ENCODE peak calls at places on chromosomes 12 and 14, in five cellular contexts. D is ovary, V is IMR-90, T is body of pancreas, U is endothelial cell of umbilical vein. X is an unnamed sample.
A peak's percentile ranks its signal among the peaks of the same experiment; 100 is the strongest.

GRCh38 chr14:104882325-104882973 is 17.4 kb downstream of the CEP170B start:
- DNase-seq in V (no peak), D (no peak), U (no peak), T (peak; percentile 48), X (no peak)

GRCh38 chr12:12883369-12884001 is 7.9 kb upstream of the GPRC5A start:
- DNase-seq in U (peak; percentile 87), T (no peak), D (no peak), V (peak; percentile 79), X (no peak)

GRCh38 chr12:20438307-20438779 is 70.0 kb downstream of the PDE3A start:
- DNase-seq in D (no peak), U (peak; percentile 83), V (peak; percentile 69), T (no peak), X (no peak)

GRCh38 chr12:31922341-31923062 is 36.7 kb upstream of the RESF1 start:
- DNase-seq in T (no peak), V (peak; percentile 3), U (peak; percentile 21), D (no peak), X (no peak)

GRCh38 chr14:95313707-95314106 is 6.0 kb downstream of the CLMN start:
- DNase-seq in D (peak; percentile 25), V (peak; percentile 34), T (peak; percentile 83), U (no peak), X (peak; percentile 69)

GRCh38 chr12:93758974-93759373 is 81.8 kb downstream of the CRADD start:
- DNase-seq in T (no peak), V (no peak), U (no peak), D (no peak), X (no peak)

GRCh38 chr12:40229690-40230651 is 5.2 kb downstream of the LRRK2 start:
- DNase-seq in D (no peak), U (no peak), T (no peak), V (no peak), X (no peak)

GRCh38 chr12:32107376-32108267 is 975 bp downstream of the BICD1 start:
- DNase-seq in U (peak; percentile 78), V (peak; percentile 80), T (no peak), D (peak; percentile 47), X (peak; percentile 25)

DNA sequence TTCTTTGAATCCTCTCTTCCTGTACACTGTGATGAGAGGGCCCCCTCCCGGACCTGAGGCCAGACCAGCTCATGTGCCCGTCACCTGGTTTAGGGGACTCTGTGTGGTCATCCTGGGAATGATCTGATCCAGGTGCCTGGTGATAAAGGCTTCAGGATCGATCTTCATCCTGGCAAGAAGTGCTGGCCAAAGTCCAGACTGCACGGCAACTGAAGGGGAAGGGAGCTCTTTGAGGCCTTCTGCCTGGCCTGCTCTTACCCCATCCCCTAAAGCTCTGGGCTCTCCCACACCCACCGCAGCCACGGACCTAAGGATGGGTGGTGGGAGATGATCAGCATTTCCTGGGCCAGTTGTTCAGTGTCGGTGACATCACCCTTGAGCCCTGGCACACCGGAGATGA is 31.8 kb downstream of the GCN1 start:
- DNase-seq in U (no peak), V (no peak), D (no peak), T (no peak), X (no peak)
- H3K36me3 ChIP-seq in U (peaks cover 18% of the 10 kb centered on the region), V (peaks cover 71% of the 10 kb centered on the region), D (no peaks in the 10 kb centered on the region), T (peaks cover 19% of the 10 kb centered on the region), X (no peaks in the 10 kb centered on the region)

DNA sequence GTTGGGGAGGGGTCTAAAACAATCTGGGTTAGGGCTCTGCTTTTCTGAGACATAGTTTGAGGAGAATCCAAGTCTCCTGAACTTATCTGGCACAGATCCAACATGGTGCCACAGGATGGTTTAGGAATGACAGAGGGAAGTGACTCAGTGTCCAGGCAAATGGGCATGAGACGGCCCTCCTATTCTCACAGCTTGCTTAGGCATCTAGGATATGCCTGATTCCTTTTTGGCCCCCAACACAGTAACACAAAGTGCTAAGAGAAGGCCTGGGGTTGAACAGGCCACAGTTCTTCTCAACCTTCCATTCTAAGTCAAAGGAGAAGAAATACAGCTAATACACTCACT is 117.7 kb downstream of the ZFP36L1 start:
- DNase-seq in T (no peak), D (no peak), V (peak; percentile 28), U (peak; percentile 55), X (no peak)
- H3K4me1 ChIP-seq in T (peaks cover 60% of the 10 kb centered on the region), D (peaks cover 6% of the 10 kb centered on the region), V (peaks cover 6% of the 10 kb centered on the region), U (peaks cover 14% of the 10 kb centered on the region), X (peaks cover 13% of the 10 kb centered on the region)

GRCh38 chr14:92040431-92041040 is 677 bp upstream of the TRIP11 start:
- DNase-seq in D (no peak), T (peak; percentile 61), V (peak; percentile 61), U (peak; percentile 46), X (no peak)
- TF ChIP-seq POLR2A in D (no peak), T (no peak), V (no peak), U (no peak), X (no peak)

DNA sequence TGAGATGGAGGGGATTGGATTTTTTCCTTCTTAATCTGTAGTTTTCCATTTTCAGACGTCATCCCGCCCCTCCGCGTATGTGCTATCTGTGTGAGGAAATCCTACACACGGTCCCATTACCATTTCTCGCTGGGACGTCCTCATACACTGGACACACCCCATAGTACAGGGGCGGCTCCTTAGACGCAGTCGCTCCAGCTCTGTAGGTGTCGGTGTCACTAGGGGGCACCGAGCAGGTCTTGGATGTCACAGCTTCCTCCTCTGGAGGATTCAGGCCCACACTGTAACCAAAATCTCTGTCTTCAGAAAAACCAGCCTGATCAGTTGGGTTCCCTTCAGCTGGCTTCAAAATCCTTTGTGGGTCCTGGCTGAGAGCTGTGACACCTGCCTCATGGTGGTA is 7.1 kb downstream of the ANKLE2 start:
- DNase-seq in D (no peak), U (no peak), T (no peak), V (no peak), X (no peak)
- H3K36me3 ChIP-seq in D (no peaks in the 10 kb centered on the region), U (peaks cover 30% of the 10 kb centered on the region), T (no peaks in the 10 kb centered on the region), V (peaks cover 31% of the 10 kb centered on the region), X (no peaks in the 10 kb centered on the region)

GRCh38 chr12:50520345-50520744 is 15.6 kb downstream of the DIP2B start:
- DNase-seq in T (no peak), D (no peak), V (no peak), U (no peak), X (no peak)

GRCh38 chr12:50514526-50515276 is 9.9 kb downstream of the DIP2B start:
- DNase-seq in U (no peak), D (no peak), T (no peak), V (no peak), X (no peak)

GRCh38 chr12:50518129-50518528 is 13.3 kb downstream of the DIP2B start:
- DNase-seq in V (no peak), D (no peak), U (no peak), T (no peak), X (no peak)

GRCh38 chr12:50515587-50515986 is 10.8 kb downstream of the DIP2B start:
- DNase-seq in D (no peak), T (no peak), U (no peak), V (no peak), X (no peak)

GRCh38 chr12:50517456-50518048 is 12.8 kb downstream of the DIP2B start:
- DNase-seq in U (peak; percentile 74), T (no peak), D (no peak), V (peak; percentile 84), X (no peak)
- H3K4me1 ChIP-seq in U (peaks cover 12% of the 10 kb centered on the region), T (peaks cover 41% of the 10 kb centered on the region), D (peaks cover 12% of the 10 kb centered on the region), V (peaks cover 13% of the 10 kb centered on the region), X (peaks cover 27% of the 10 kb centered on the region)

GRCh38 chr12:108730337-108731104 is 797 bp downstream of the CORO1C start:
- DNase-seq in U (peak; percentile 79), V (peak; percentile 88), T (peak; percentile 70), D (peak; percentile 76), X (peak; percentile 64)

GRCh38 chr12:108731105-108731865 is at the start of gene CORO1C:
- DNase-seq in U (peak; percentile 99), V (peak; percentile 93), D (peak; percentile 97), T (peak; percentile 96), X (peak; percentile 95)

GRCh38 chr12:108733132-108733531 is 1.8 kb upstream of the CORO1C start:
- DNase-seq in U (no peak), T (no peak), D (no peak), V (no peak), X (no peak)

GRCh38 chr12:108732489-108732888 is 1.2 kb upstream of the CORO1C start:
- DNase-seq in T (no peak), V (no peak), U (no peak), D (no peak), X (no peak)

DNA sequence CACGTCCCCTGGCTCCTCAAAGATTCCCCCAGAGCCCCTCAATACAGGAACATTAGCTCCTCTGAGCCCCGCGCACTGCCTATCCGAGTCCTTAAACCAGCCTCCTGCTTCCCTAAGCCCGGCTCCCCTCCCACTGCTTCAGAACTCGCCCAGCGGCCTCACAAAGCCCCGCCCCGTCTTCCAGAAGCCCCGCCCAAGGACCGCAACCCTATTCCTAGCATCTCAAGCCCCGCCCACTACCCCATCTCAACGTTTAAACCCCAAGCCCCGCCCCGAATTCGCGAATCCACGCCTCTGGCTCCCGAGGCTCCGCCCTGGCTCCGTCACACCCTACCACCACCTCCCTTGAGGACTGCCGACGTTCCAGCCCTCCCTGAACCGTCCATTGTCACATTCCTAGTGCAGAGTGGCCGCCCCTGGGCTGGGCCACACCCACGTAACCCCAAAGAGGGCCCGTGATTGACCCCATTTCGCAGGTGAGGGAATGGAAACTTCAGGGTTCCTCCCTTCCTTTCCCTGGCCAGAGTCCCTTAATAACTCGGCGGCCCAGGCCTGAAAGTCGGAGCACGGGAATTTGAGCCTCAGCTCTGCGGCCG is 646 bp upstream of the CORO1C start:
- DNase-seq in U (peak; percentile 99), V (peak; percentile 97), T (peak; percentile 100), D (peak; percentile 100), X (peak; percentile 100)
- TF ChIP-seq POLR2A in U (peak; percentile 62), V (peak; percentile 66), T (peak; percentile 82), D (peak; percentile 78), X (peak; percentile 19)

GRCh38 chr12:132746621-132747020 is 15.0 kb downstream of the ANKLE2 start:
- DNase-seq in U (no peak), T (no peak), V (peak; percentile 35), D (no peak), X (no peak)

GRCh38 chr12:132741620-132742019 is 20.0 kb downstream of the ANKLE2 start:
- DNase-seq in U (no peak), V (no peak), T (no peak), D (no peak), X (no peak)

GRCh38 chr12:132740313-132740646 is 21.4 kb downstream of the ANKLE2 start:
- DNase-seq in U (no peak), T (no peak), D (no peak), V (no peak), X (no peak)

GRCh38 chr12:132740652-132741051 is 21.0 kb downstream of the ANKLE2 start:
- DNase-seq in U (no peak), D (no peak), T (no peak), V (no peak), X (no peak)

DNA sequence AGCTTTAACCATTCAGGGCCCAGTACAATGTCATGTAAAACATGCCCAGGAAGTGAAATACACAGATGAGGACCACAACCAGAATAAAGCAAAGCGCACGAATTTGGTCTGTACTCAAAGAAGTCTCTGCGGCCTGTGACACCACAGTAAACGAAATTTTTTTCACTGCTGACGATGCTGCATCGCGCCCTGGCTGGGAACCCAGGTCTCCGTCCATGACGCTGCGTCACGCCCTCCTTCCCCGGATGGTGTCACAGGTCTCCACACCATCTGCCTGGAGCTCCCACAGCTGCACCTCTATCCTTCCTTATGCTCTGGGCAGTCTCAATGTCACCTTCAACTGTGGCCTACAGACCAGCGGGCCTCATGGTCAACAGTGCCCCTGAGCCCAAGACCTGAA is 17.8 kb downstream of the ANKLE2 start:
- DNase-seq in V (no peak), D (no peak), U (no peak), T (no peak), X (no peak)
- H3K36me3 ChIP-seq in V (peaks cover 74% of the 10 kb centered on the region), D (no peaks in the 10 kb centered on the region), U (peaks cover 52% of the 10 kb centered on the region), T (peaks cover 5% of the 10 kb centered on the region), X (no peaks in the 10 kb centered on the region)